ENCODE peak calls at places on chromosomes 2 and 18, in ten cellular contexts. B, Q, S, N, D, K, F, C, I and T are unnamed samples.

GRCh38 chr2:208253518-208254117 is 1.3 kb downstream of the IDH1 start:
- DNase-seq in B (no peak), Q (no peak), S (no peak), N (no peak), D (no peak), K (no peak), F (no peak), C (no peak), I (no peak), T (no peak)

GRCh38 chr2:170461875-170462274 is 253.3 kb upstream of the SP5 start:
- DNase-seq in B (no peak), Q (no peak), S (no peak), N (no peak), D (no peak), K (no peak), F (no peak), C (no peak), I (no peak), T (no peak)

GRCh38 chr18:32764611-32765244 is 8.1 kb downstream of the KLHL14 start:
- DNase-seq in B (no peak), Q (no peak), S (no peak), N (no peak), D (no peak), K (no peak), F (no peak), C (no peak), I (no peak), T (no peak)

GRCh38 chr2:31979966-31980365 is 30.8 kb downstream of the MEMO1 start:
- DNase-seq in B (no peak), Q (no peak), S (no peak), N (no peak), D (no peak), K (no peak), F (no peak), C (no peak), I (no peak), T (no peak)

GRCh38 chr18:25734336-25734735 is 356.1 kb downstream of the SS18 start:
- DNase-seq in B (no peak), Q (no peak), S (no peak), N (no peak), D (no peak), K (no peak), F (no peak), C (no peak), I (no peak), T (no peak)

GRCh38 chr2:54407693-54408092 is 48.4 kb upstream of the SPTBN1 start:
- DNase-seq in B (no peak), Q (no peak), S (no peak), N (no peak), D (no peak), K (no peak), F (no peak), C (no peak), I (no peak), T (no peak)

GRCh38 chr2:157052685-157053224 is 204.8 kb upstream of the GALNT5 start:
- DNase-seq in B (peak), Q (no peak), S (no peak), N (no peak), D (no peak), K (no peak), F (peak), C (no peak), I (no peak), T (no peak)

GRCh38 chr2:198731842-198732421 is 725.8 kb downstream of the SATB2 start:
- DNase-seq in B (no peak), Q (no peak), S (no peak), N (no peak), D (no peak), K (no peak), F (no peak), C (no peak), I (no peak), T (no peak)

GRCh38 chr2:121075641-121076500 is 209.1 kb downstream of the TFCP2L1 start:
- DNase-seq in B (no peak), Q (no peak), S (no peak), N (no peak), D (no peak), K (peak), F (no peak), C (no peak), I (no peak), T (no peak)

GRCh38 chr2:192978317-192978874 is 783.7 kb upstream of the TMEFF2 start:
- DNase-seq in B (no peak), Q (no peak), S (no peak), N (no peak), D (no peak), K (no peak), F (no peak), C (no peak), I (no peak), T (no peak)

GRCh38 chr18:32271649-32272324 is 81.9 kb downstream of the MEP1B start:
- DNase-seq in B (peak), Q (no peak), S (no peak), N (no peak), D (no peak), K (no peak), F (no peak), C (no peak), I (peak), T (no peak)

GRCh38 chr2:9753665-9754531 is 89.4 kb upstream of the TAF1B start:
- DNase-seq in B (no peak), Q (peak), S (peak), N (no peak), D (peak), K (no peak), F (no peak), C (no peak), I (peak), T (no peak)

GRCh38 chr2:212538156-212539144 is at the start of gene ERBB4:
- DNase-seq in B (peak), Q (peak), S (no peak), N (peak), D (no peak), K (no peak), F (no peak), C (no peak), I (no peak), T (no peak)

GRCh38 chr2:212535963-212536362 is 2.6 kb downstream of the ERBB4 start:
- DNase-seq in B (no peak), Q (no peak), S (no peak), N (no peak), D (no peak), K (no peak), F (no peak), C (no peak), I (no peak), T (no peak)

GRCh38 chr2:212539145-212539880 is 711 bp upstream of the ERBB4 start:
- DNase-seq in B (peak), Q (peak), S (peak), N (no peak), D (no peak), K (no peak), F (peak), C (peak), I (peak), T (no peak)

GRCh38 chr2:212537311-212538155 is 1.1 kb downstream of the ERBB4 start:
- DNase-seq in B (peak), Q (peak), S (peak), N (peak), D (no peak), K (no peak), F (no peak), C (no peak), I (peak), T (no peak)

GRCh38 chr2:212536385-212537310 is 2.0 kb downstream of the ERBB4 start:
- DNase-seq in B (peak), Q (peak), S (peak), N (peak), D (no peak), K (no peak), F (no peak), C (peak), I (no peak), T (no peak)
- TF ChIP-seq CTCF in B (no peak), Q (no peak), S (no peak), N (no peak), D (no peak), K (no peak), F (no peak), C (no peak), I (no peak), T (no peak)

GRCh38 chr2:237923507-237924163 is 43.2 kb upstream of the UBE2F start:
- DNase-seq in B (peak), Q (peak), S (peak), N (peak), D (peak), K (peak), F (peak), C (no peak), I (peak), T (peak)
- TF ChIP-seq CTCF in B (peak), Q (peak), S (peak), N (peak), D (peak), K (peak), F (peak), C (peak), I (peak), T (peak)

DNA sequence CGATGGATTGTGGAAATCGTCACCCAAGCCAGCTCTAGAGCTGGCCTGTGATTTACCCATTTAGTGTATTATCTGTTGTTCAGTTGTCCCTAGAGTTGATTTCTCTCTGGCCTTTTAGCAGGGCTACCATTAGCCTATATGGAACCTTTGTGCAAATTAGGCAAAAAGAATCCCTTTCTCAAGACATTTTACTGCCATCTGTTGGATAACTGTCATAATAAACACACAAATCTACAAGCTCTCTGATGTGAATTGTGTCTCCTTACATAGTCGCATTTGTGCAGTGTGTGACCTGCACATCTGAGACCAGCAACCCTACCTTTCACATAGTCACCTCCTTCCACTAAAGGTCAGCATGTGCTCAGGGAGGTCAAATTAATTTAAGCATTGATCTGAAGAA is 34.0 kb downstream of the LOXHD1 start:
- DNase-seq in B (no peak), Q (no peak), S (no peak), N (no peak), D (no peak), K (no peak), F (no peak), C (no peak), I (peak), T (no peak)
- TF ChIP-seq CTCF in B (no peak), Q (no peak), S (no peak), N (peak), D (no peak), K (no peak), F (no peak), C (no peak), I (no peak), T (no peak)

GRCh38 chr2:238015705-238016104 is 45.1 kb upstream of the SCLY start:
- DNase-seq in B (no peak), Q (no peak), S (no peak), N (no peak), D (no peak), K (no peak), F (no peak), C (no peak), I (no peak), T (no peak)
- TF ChIP-seq CTCF in B (no peak), Q (no peak), S (no peak), N (peak), D (no peak), K (peak), F (no peak), C (no peak), I (peak), T (no peak)

DNA sequence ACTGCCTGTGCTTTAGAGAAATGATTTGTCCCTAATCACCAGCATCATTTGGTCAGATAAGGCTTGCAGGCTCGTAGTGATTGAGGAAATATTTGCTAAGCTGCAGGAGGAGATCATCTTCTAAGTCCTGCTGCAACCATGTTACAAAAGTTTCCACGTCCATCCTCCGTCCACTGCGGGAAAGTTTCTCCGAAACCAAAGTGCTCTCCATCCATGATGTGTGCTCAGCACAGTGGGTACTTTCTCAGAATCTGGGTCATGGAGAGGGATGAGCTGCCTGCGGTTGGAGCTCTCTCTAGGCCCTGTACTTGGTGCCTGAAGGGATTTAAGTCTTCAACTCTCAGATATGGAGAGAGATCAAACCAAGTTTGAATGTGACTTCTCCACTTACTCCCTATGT is 39.3 kb downstream of the IL1RL2 start:
- DNase-seq in B (no peak), Q (no peak), S (no peak), N (no peak), D (no peak), K (no peak), F (no peak), C (no peak), I (no peak), T (no peak)
- TF ChIP-seq CTCF in B (no peak), Q (no peak), S (no peak), N (no peak), D (no peak), K (no peak), F (no peak), C (no peak), I (no peak), T (no peak)